ENCODE peak calls at places on chromosome 10, in seven cellular contexts. X is stomach, A is psoas muscle, C is transverse colon, Y is heart left ventricle, R is WERI-Rb-1, K is mammary epithelial cell. Z is an unnamed sample. For H3K9me3, the result is how much of the 10 kb centered on the place peaks cover.

GRCh38 chr10:101237908-101238731 is 8.9 kb upstream of the LBX1 start:
- DNase-seq in C (no peak), A (no peak), Y (no peak), X (no peak), R (no peak), K (no peak), Z (no peak)

GRCh38 chr10:118253397-118253796 is 88.7 kb downstream of the FAM204A start:
- DNase-seq in C (no peak), R (no peak), K (no peak), X (no peak), A (no peak), Y (no peak), Z (no peak)

GRCh38 chr10:18044976-18045720 is 93.4 kb downstream of the SLC39A12 start:
- DNase-seq in R (no peak), X (no peak), C (no peak), K (no peak), A (no peak), Y (no peak), Z (no peak)

GRCh38 chr10:80771902-80772555 is 234.3 kb downstream of the SH2D4B start:
- DNase-seq in Y (no peak), K (no peak), R (no peak), X (no peak), C (no peak), A (no peak), Z (no peak)

GRCh38 chr10:71713135-71714040 is 6.2 kb downstream of the C10orf105 start:
- DNase-seq in A (peak), K (peak), R (peak), C (peak), Y (peak), X (peak), Z (peak)

GRCh38 chr10:18230794-18231193 is 90.6 kb downstream of the CACNB2 start:
- DNase-seq in C (no peak), K (no peak), Y (no peak), A (no peak), X (no peak), R (no peak), Z (no peak)

GRCh38 chr10:42949287-42949686 is 127.6 kb upstream of the RET start:
- DNase-seq in A (no peak), X (no peak), R (no peak), Y (no peak), C (no peak), K (no peak), Z (no peak)

GRCh38 chr10:81219758-81220157 is 655.2 kb upstream of the NRG3 start:
- DNase-seq in R (no peak), X (no peak), K (no peak), A (no peak), Y (no peak), C (no peak), Z (no peak)

GRCh38 chr10:30047924-30048531 is 11.4 kb downstream of the JCAD start:
- DNase-seq in R (no peak), Y (no peak), X (no peak), K (no peak), C (no peak), A (no peak), Z (no peak)

GRCh38 chr10:133311570-133311969 is 2.9 kb downstream of the ZNF511 start:
- DNase-seq in Y (no peak), K (no peak), X (no peak), C (no peak), A (no peak), R (no peak), Z (no peak)

GRCh38 chr10:57692255-57692980 is 575.3 kb downstream of the IPMK start:
- DNase-seq in R (no peak), C (no peak), K (peak), A (no peak), Y (no peak), X (no peak), Z (no peak)

GRCh38 chr10:21925851-21926250 is 77.7 kb downstream of the DNAJC1 start:
- DNase-seq in K (no peak), C (no peak), X (no peak), R (no peak), Y (no peak), A (no peak), Z (no peak)

GRCh38 chr10:31032515-31033132 is 959 bp upstream of the ZNF438 start:
- DNase-seq in R (no peak), A (no peak), K (no peak), Y (no peak), X (no peak), C (peak), Z (peak)

GRCh38 chr10:63083904-63084689 is 49.0 kb upstream of the NRBF2 start:
- DNase-seq in Y (peak), K (peak), X (peak), A (peak), C (peak), R (peak), Z (peak)

GRCh38 chr10:13390604-13391522 is 42.8 kb upstream of the SEPHS1 start:
- DNase-seq in R (no peak), X (no peak), A (no peak), K (no peak), C (no peak), Y (no peak), Z (no peak)

GRCh38 chr10:14384096-14384730 is 53.5 kb upstream of the FRMD4A start:
- DNase-seq in K (peak), Y (no peak), R (no peak), X (no peak), C (no peak), A (no peak), Z (no peak)

GRCh38 chr10:49619613-49620012 is 5.8 kb downstream of the CHAT start:
- DNase-seq in K (no peak), Y (no peak), C (no peak), A (peak), R (no peak), X (no peak), Z (no peak)

GRCh38 chr10:15879663-15880062 is 19.4 kb upstream of the MINDY3 start:
- DNase-seq in A (no peak), R (no peak), C (no peak), Y (no peak), K (no peak), X (no peak), Z (no peak)

GRCh38 chr10:96275685-96276418 is 4.5 kb upstream of the BLNK start:
- DNase-seq in C (peak), R (no peak), K (no peak), Y (peak), A (no peak), X (peak), Z (peak)

GRCh38 chr10:28781296-28781695 is 104.0 kb downstream of the BAMBI start:
- DNase-seq in Y (no peak), C (no peak), A (no peak), R (no peak), X (no peak), K (no peak), Z (no peak)

GRCh38 chr10:43041422-43042342 is 35.2 kb upstream of the RET start:
- DNase-seq in K (no peak), A (no peak), Y (no peak), X (peak), R (no peak), C (no peak), Z (peak)

GRCh38 chr10:132880148-132880981 is 62.0 kb downstream of the CFAP46 start:
- DNase-seq in A (peak), X (no peak), R (no peak), K (no peak), C (no peak), Y (peak), Z (no peak)

GRCh38 chr10:119298788-119299187 is 91.4 kb downstream of the GRK5 start:
- DNase-seq in C (no peak), K (no peak), R (no peak), Y (no peak), X (no peak), A (no peak), Z (no peak)

GRCh38 chr10:59290448-59290847 is 71.9 kb downstream of the FAM13C start:
- DNase-seq in R (no peak), C (no peak), X (no peak), K (no peak), A (no peak), Y (no peak), Z (no peak)

GRCh38 chr10:129927351-129928120 is 36.5 kb downstream of the EBF3 start:
- DNase-seq in K (no peak), X (no peak), R (no peak), A (peak), Y (peak), C (no peak), Z (no peak)

GRCh38 chr10:63542835-63543575 is 21.8 kb downstream of the REEP3 start:
- DNase-seq in X (no peak), A (no peak), K (peak), C (no peak), Y (no peak), R (no peak), Z (no peak)

GRCh38 chr10:122018951-122019413 is 30.0 kb downstream of the TACC2 start:
- DNase-seq in A (peak), C (peak), Y (no peak), R (no peak), K (peak), X (peak), Z (peak)

GRCh38 chr10:118868618-118869017 is 113.8 kb upstream of the CACUL1 start:
- DNase-seq in C (no peak), A (no peak), K (peak), R (no peak), X (no peak), Y (no peak), Z (no peak)

GRCh38 chr10:99945286-99945685 is 64.5 kb downstream of the DNMBP start:
- DNase-seq in K (peak), X (peak), C (no peak), R (no peak), A (no peak), Y (peak), Z (peak)

GRCh38 chr10:61628875-61629513 is 33.7 kb upstream of the CABCOCO1 start:
- DNase-seq in Y (no peak), R (no peak), C (no peak), K (peak), A (no peak), X (no peak), Z (no peak)

GRCh38 chr10:112724404-112724991 is 225.5 kb upstream of the TCF7L2 start:
- DNase-seq in K (no peak), C (no peak), R (no peak), X (no peak), Y (no peak), A (no peak), Z (no peak)

GRCh38 chr10:71597821-71598498 is 121.6 kb downstream of the C10orf105 start:
- DNase-seq in R (no peak), X (no peak), Y (peak), K (no peak), A (peak), C (peak), Z (peak)

GRCh38 chr10:115059301-115059898 is 33.8 kb upstream of the ATRNL1 start:
- DNase-seq in C (no peak), Y (no peak), K (no peak), A (no peak), X (no peak), R (no peak), Z (no peak)

GRCh38 chr10:72490951-72491350 is 134.9 kb downstream of the MICU1 start:
- DNase-seq in K (peak), X (no peak), A (no peak), Y (no peak), R (no peak), C (no peak), Z (no peak)

DNA sequence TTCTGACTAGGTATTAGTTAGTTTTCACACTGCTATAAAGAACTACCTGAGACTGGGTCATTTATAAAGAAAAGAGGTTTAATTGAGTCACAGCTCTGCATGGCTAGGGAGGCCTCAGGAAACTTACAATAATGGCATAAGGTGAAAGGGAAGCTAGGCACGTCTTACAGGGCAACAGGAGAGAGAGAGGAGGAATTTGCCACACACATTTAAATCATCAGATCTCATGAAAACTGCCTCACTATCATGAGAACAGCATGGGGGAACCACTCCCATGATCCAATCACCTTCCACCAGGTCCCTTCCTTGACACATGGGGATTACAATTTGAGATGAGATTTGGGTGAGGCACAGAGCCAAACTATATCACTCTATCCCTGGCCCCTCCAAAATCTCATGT is 40.6 kb upstream of the ZMYND11 start:
- DNase-seq in R (no peak), C (no peak), Y (no peak), A (no peak), K (no peak), X (no peak), Z (no peak)
- H3K9me3 ChIP-seq in R (under half), C (under half), Y (under half), A (under half), K (under half), X (under half), Z (under half)

DNA sequence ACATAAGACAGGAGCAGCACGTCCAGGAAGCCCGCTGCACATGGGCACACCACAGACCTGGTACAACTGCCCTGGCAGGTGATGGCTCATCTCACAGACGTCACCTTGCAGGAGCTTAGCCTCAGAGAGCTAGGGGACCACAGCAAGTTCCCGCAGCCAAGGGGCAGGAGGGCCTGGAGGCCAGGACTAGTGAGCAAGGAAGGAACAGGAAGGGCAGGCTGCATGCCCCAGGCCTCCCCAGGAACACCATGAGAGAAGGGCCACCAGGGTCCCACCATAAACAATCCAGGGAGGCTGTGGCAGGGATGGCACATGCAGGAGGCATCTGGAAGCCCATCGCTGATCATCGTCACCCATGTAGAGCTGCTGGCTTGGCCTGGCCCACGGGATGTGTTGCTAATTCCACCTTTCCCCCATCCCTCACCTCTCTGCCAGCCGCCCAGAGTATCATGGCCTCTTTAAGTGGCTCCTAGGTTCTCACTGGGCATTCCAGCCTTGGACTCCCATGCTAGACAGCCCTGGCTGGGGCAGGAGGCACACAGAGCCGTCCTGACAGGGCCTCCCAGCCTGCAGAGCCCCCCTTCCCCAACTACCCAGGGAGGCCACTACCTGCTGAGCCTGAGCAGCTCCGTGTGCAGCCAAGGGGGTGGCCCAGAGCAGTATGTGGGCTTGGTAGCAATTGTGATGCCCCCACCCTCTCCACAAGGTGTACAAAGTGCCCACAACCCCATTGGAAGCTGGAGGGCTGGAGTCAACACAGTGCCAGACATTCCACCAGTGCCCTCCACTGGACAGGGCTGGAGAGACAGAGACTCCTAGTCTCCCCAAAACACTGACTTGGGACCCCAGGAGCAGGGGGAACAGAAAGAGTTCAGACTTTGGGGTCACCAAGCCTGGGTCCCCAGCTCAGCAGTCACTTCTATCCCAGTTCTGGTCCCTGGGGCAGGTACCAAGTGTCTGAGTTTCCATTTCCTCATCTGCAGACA is 35.5 kb downstream of the GRID1 start:
- DNase-seq in X (no peak), C (no peak), R (no peak), A (no peak), Y (no peak), K (no peak), Z (no peak)
- TF ChIP-seq CTCF in X (no peak), C (no peak), R (peak), A (no peak), Y (no peak), K (no peak), Z (no peak)

GRCh38 chr10:32445036-32445435 is 904 bp upstream of the CCDC7 start:
- DNase-seq in A (no peak), Y (no peak), K (no peak), C (no peak), X (no peak), R (no peak), Z (no peak)
- H3K27ac ChIP-seq in A (peak), Y (peak), K (peak), C (peak), X (no peak), R (no peak), Z (no peak)

DNA sequence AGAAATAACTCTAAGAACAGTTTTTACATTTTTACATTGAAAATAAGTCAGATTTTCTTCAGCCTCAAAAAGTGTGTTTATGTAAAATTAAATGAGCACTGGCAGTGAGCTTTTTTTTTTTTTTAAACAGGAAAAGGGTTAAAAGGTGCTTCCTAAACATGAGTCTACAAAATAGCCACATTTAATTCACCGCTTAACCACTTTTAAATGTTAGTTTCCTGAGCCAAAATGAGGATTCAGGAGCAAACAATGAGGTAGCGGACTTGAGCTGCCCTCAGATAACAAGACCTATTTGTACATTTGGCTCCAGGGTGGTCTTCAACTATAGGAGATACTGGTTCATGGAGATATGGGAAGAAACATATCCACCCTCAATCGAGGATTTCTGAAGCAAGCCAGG is 22.8 kb downstream of the AKR1C3 start:
- DNase-seq in X (no peak), C (no peak), R (no peak), K (no peak), Y (no peak), A (no peak), Z (no peak)
- H3K9me3 ChIP-seq in X (under half), C (under half), R (under half), K (under half), Y (under half), A (under half), Z (under half)

DNA sequence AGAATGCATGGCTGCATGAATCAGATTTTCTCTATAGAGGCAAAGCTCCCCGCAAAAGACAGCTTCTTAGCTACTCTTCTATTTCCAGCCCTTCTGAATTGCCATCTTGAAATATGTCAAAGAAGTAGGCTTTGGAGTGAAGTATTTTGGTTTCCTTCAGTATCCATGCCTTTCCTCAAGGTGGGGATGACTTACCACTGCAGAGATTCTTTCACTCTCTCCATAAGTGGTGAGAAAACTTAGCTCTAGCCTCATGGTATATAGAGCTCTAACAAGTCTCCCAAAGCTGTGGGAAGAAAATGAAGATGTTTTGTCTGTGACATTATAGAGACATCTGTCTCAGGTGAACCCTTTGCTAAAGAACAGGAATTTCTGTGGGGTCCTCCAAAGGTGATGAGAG is 89.6 kb upstream of the ITGB1 start:
- DNase-seq in X (no peak), C (no peak), K (no peak), R (no peak), A (no peak), Y (no peak), Z (no peak)
- TF ChIP-seq CTCF in X (no peak), C (no peak), K (no peak), R (no peak), A (no peak), Y (no peak), Z (no peak)

GRCh38 chr10:78507761-78508160 is 474.1 kb downstream of the RPS24 start:
- DNase-seq in A (no peak), R (peak), X (no peak), C (no peak), Y (no peak), K (no peak), Z (no peak)
- H3K27ac ChIP-seq in A (no peak), R (peak), X (no peak), C (peak), Y (no peak), K (no peak), Z (no peak)

Z was measured in testis.